ENCODE peak calls at places on chromosomes 13 and 19, in four cellular contexts. One of them, this sample, is unnamed.

GRCh38 chr19:1580957-1581356 is 11.7 kb downstream of the MBD3 start:
- DNase-seq in HepG2: no peak
- DNase-seq in GM12878: no peak
- DNase-seq in SK-N-SH: no peak
- DNase-seq in this sample: no peak

GRCh38 chr19:4673726-4674125 is 3.6 kb upstream of the MYDGF start:
- DNase-seq in HepG2: no peak
- DNase-seq in GM12878: no peak
- DNase-seq in SK-N-SH: no peak
- DNase-seq in this sample: no peak

GRCh38 chr13:42071667-42072419 is 23.4 kb downstream of the DGKH start:
- DNase-seq in HepG2: no peak
- DNase-seq in GM12878: no peak
- DNase-seq in SK-N-SH: no peak
- DNase-seq in this sample: peak; percentile 6

GRCh38 chr19:3224346-3225325 is at the start of gene CELF5:
- DNase-seq in HepG2: no peak
- DNase-seq in GM12878: no peak
- DNase-seq in SK-N-SH: peak; percentile 99
- DNase-seq in this sample: peak; percentile 35

GRCh38 chr19:8577247-8577646 is at the start of gene MYO1F:
- DNase-seq in HepG2: no peak
- DNase-seq in GM12878: no peak
- DNase-seq in SK-N-SH: no peak
- DNase-seq in this sample: no peak

GRCh38 chr19:58536852-58537798 is 6.7 kb upstream of the TRIM28 start:
- DNase-seq in HepG2: no peak
- DNase-seq in GM12878: no peak
- DNase-seq in SK-N-SH: no peak
- DNase-seq in this sample: no peak

GRCh38 chr19:15631817-15632216 is 8.9 kb upstream of the CYP4F3 start:
- DNase-seq in HepG2: peak; percentile 27
- DNase-seq in GM12878: peak; percentile 3
- DNase-seq in SK-N-SH: peak; percentile 47
- DNase-seq in this sample: no peak

GRCh38 chr13:32472194-32472621 is 44.3 kb upstream of the N4BP2L1 start:
- DNase-seq in HepG2: no peak
- DNase-seq in GM12878: peak; percentile 56
- DNase-seq in SK-N-SH: no peak
- DNase-seq in this sample: no peak

GRCh38 chr13:31242935-31243334 is 43.2 kb downstream of the B3GLCT start:
- DNase-seq in HepG2: no peak
- DNase-seq in GM12878: no peak
- DNase-seq in SK-N-SH: no peak
- DNase-seq in this sample: no peak

GRCh38 chr19:52237771-52238400 is 31.5 kb upstream of the ZNF766 start:
- DNase-seq in HepG2: peak; percentile 52
- DNase-seq in GM12878: peak; percentile 19
- DNase-seq in SK-N-SH: peak; percentile 44
- DNase-seq in this sample: peak; percentile 69

GRCh38 chr13:27298849-27299248 is 28.2 kb downstream of the RASL11A start:
- DNase-seq in HepG2: no peak
- DNase-seq in GM12878: no peak
- DNase-seq in SK-N-SH: no peak
- DNase-seq in this sample: no peak

GRCh38 chr19:5445667-5446066 is 9.6 kb upstream of the ZNRF4 start:
- DNase-seq in HepG2: no peak
- DNase-seq in GM12878: no peak
- DNase-seq in SK-N-SH: no peak
- DNase-seq in this sample: no peak

GRCh38 chr19:38134538-38135149 is 89.4 kb downstream of the DPF1 start:
- DNase-seq in HepG2: peak; percentile 38
- DNase-seq in GM12878: no peak
- DNase-seq in SK-N-SH: peak; percentile 65
- DNase-seq in this sample: peak; percentile 81

GRCh38 chr13:112871742-112872141 is 97.3 kb upstream of the MCF2L start:
- DNase-seq in HepG2: no peak
- DNase-seq in GM12878: no peak
- DNase-seq in SK-N-SH: no peak
- DNase-seq in this sample: no peak

GRCh38 chr13:84455143-84455905 is 573.0 kb upstream of the SLITRK1 start:
- DNase-seq in HepG2: peak; percentile 4
- DNase-seq in GM12878: no peak
- DNase-seq in SK-N-SH: peak; percentile 1
- DNase-seq in this sample: no peak

GRCh38 chr19:14979498-14980255 is at the start of gene SLC1A6:
- DNase-seq in HepG2: no peak
- DNase-seq in GM12878: no peak
- DNase-seq in SK-N-SH: peak; percentile 28
- DNase-seq in this sample: no peak

GRCh38 chr19:13269348-13269747 is 119.1 kb downstream of the IER2 start:
- DNase-seq in HepG2: no peak
- DNase-seq in GM12878: no peak
- DNase-seq in SK-N-SH: no peak
- DNase-seq in this sample: no peak

GRCh38 chr13:104936304-104936703 is 1599.2 kb downstream of the EFNB2 start:
- DNase-seq in HepG2: no peak
- DNase-seq in GM12878: no peak
- DNase-seq in SK-N-SH: no peak
- DNase-seq in this sample: no peak

GRCh38 chr13:30572859-30573275 is 44.9 kb upstream of the USPL1 start:
- DNase-seq in HepG2: peak; percentile 12
- DNase-seq in GM12878: peak; percentile 28
- DNase-seq in SK-N-SH: peak; percentile 15
- DNase-seq in this sample: peak; percentile 45

GRCh38 chr13:33752631-33753030 is 65.3 kb upstream of the RFC3 start:
- DNase-seq in HepG2: no peak
- DNase-seq in GM12878: no peak
- DNase-seq in SK-N-SH: no peak
- DNase-seq in this sample: no peak

GRCh38 chr19:44603201-44603945 is 10.0 kb upstream of the IGSF23 start:
- DNase-seq in HepG2: no peak
- DNase-seq in GM12878: no peak
- DNase-seq in SK-N-SH: no peak
- DNase-seq in this sample: no peak

GRCh38 chr19:3360494-3361383 is 5.6 kb upstream of the NFIC start:
- DNase-seq in HepG2: no peak
- DNase-seq in GM12878: no peak
- DNase-seq in SK-N-SH: peak; percentile 83
- DNase-seq in this sample: no peak

GRCh38 chr13:36666482-36667264 is 7.1 kb upstream of the SERTM1 start:
- DNase-seq in HepG2: no peak
- DNase-seq in GM12878: no peak
- DNase-seq in SK-N-SH: no peak
- DNase-seq in this sample: no peak

GRCh38 chr19:53849237-53849676 is 18.4 kb upstream of the MYADM start:
- DNase-seq in HepG2: no peak
- DNase-seq in GM12878: no peak
- DNase-seq in SK-N-SH: no peak
- DNase-seq in this sample: no peak

GRCh38 chr19:38319421-38320258 is at the start of gene KCNK6:
- DNase-seq in HepG2: no peak
- DNase-seq in GM12878: no peak
- DNase-seq in SK-N-SH: peak; percentile 72
- DNase-seq in this sample: peak; percentile 66

GRCh38 chr19:3123088-3123721 is 12.6 kb upstream of the GNA15 start:
- DNase-seq in HepG2: no peak
- DNase-seq in GM12878: no peak
- DNase-seq in SK-N-SH: no peak
- DNase-seq in this sample: no peak

GRCh38 chr19:9189538-9189937 is 10.8 kb downstream of the OR7D2 start:
- DNase-seq in HepG2: no peak
- DNase-seq in GM12878: no peak
- DNase-seq in SK-N-SH: no peak
- DNase-seq in this sample: no peak

GRCh38 chr19:17346109-17346671 is 8.8 kb downstream of the GTPBP3 start:
- DNase-seq in HepG2: peak; percentile 39
- DNase-seq in GM12878: peak; percentile 42
- DNase-seq in SK-N-SH: peak; percentile 89
- DNase-seq in this sample: peak; percentile 58

GRCh38 chr13:100362371-100362770 is 226.2 kb downstream of the GGACT start:
- DNase-seq in HepG2: no peak
- DNase-seq in GM12878: no peak
- DNase-seq in SK-N-SH: no peak
- DNase-seq in this sample: no peak

GRCh38 chr19:2255112-2255845 is 938 bp downstream of the JSRP1 start:
- DNase-seq in HepG2: no peak
- DNase-seq in GM12878: no peak
- DNase-seq in SK-N-SH: peak; percentile 78
- DNase-seq in this sample: no peak

GRCh38 chr19:33426621-33427475 is 53.3 kb downstream of the CEBPG start:
- DNase-seq in HepG2: no peak
- DNase-seq in GM12878: no peak
- DNase-seq in SK-N-SH: no peak
- DNase-seq in this sample: no peak

GRCh38 chr13:89380101-89380500 is 1708.9 kb downstream of the SLITRK5 start:
- DNase-seq in HepG2: peak; percentile 1
- DNase-seq in GM12878: no peak
- DNase-seq in SK-N-SH: no peak
- DNase-seq in this sample: peak; percentile 64

GRCh38 chr19:55453861-55454260 is 7.6 kb downstream of the ISOC2 start:
- DNase-seq in HepG2: no peak
- DNase-seq in GM12878: no peak
- DNase-seq in SK-N-SH: no peak
- DNase-seq in this sample: no peak

GRCh38 chr19:55452381-55453325 is 8.8 kb downstream of the ISOC2 start:
- DNase-seq in HepG2: peak; percentile 44
- DNase-seq in GM12878: no peak
- DNase-seq in SK-N-SH: peak; percentile 98
- DNase-seq in this sample: peak; percentile 80

GRCh38 chr19:55451522-55452380 is 8.7 kb upstream of the SHISA7 start:
- DNase-seq in HepG2: no peak
- DNase-seq in GM12878: no peak
- DNase-seq in SK-N-SH: peak; percentile 65
- DNase-seq in this sample: no peak

GRCh38 chr19:55449469-55449868 is 6.4 kb upstream of the SHISA7 start:
- DNase-seq in HepG2: no peak
- DNase-seq in GM12878: no peak
- DNase-seq in SK-N-SH: no peak
- DNase-seq in this sample: no peak

GRCh38 chr19:55451163-55451521 is 8.0 kb upstream of the SHISA7 start:
- DNase-seq in HepG2: no peak
- DNase-seq in GM12878: no peak
- DNase-seq in SK-N-SH: no peak
- DNase-seq in this sample: no peak
- H3K4me2 ChIP-seq in HepG2: no peak overlapping the region
- H3K4me2 ChIP-seq in GM12878: no peak overlapping the region
- H3K4me2 ChIP-seq in SK-N-SH: peak overlapping the region; percentile 68
- H3K4me2 ChIP-seq in this sample: peak overlapping the region; percentile 98

DNA sequence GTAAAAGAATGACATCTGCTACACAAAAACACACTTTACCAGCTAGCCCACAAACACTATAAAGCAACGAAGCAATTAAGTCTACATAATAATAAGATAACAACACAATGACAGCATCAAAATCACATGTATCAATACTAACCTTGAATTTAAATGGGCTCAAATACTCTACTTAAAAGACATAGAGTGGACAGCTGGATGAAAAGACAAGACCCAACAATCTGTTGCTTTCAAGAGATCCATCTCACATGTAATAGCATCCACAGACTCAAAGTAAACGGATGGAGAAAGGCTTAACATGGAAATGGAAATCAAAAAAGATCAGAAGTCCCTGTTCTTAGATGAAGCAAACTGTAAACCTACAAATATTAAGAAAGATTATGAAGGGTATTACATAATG is 2175.9 kb downstream of the PCDH9 start:
- DNase-seq in HepG2: no peak
- DNase-seq in GM12878: no peak
- DNase-seq in SK-N-SH: no peak
- DNase-seq in this sample: no peak
- TF ChIP-seq PBX3 in HepG2: no peak
- TF ChIP-seq PBX3 in GM12878: no peak
- TF ChIP-seq PBX3 in SK-N-SH: no peak
- TF ChIP-seq PBX3 in this sample: no peak

GRCh38 chr19:42111384-42111783 is 20.9 kb downstream of the POU2F2 start:
- DNase-seq in HepG2: no peak
- DNase-seq in GM12878: no peak
- DNase-seq in SK-N-SH: no peak
- DNase-seq in this sample: no peak

GRCh38 chr19:42113641-42114348 is 18.5 kb downstream of the POU2F2 start:
- DNase-seq in HepG2: peak; percentile 33
- DNase-seq in GM12878: peak; percentile 40
- DNase-seq in SK-N-SH: no peak
- DNase-seq in this sample: peak; percentile 97

GRCh38 chr19:42109896-42110295 is 22.4 kb downstream of the POU2F2 start:
- DNase-seq in HepG2: no peak
- DNase-seq in GM12878: no peak
- DNase-seq in SK-N-SH: no peak
- DNase-seq in this sample: no peak

GRCh38 chr19:42110658-42111057 is 21.6 kb downstream of the POU2F2 start:
- DNase-seq in HepG2: no peak
- DNase-seq in GM12878: no peak
- DNase-seq in SK-N-SH: no peak
- DNase-seq in this sample: no peak

GRCh38 chr19:42111811-42112210 is 20.4 kb downstream of the POU2F2 start:
- DNase-seq in HepG2: no peak
- DNase-seq in GM12878: no peak
- DNase-seq in SK-N-SH: no peak
- DNase-seq in this sample: no peak
- H3K4me2 ChIP-seq in HepG2: no peak overlapping the region
- H3K4me2 ChIP-seq in GM12878: no peak overlapping the region
- H3K4me2 ChIP-seq in SK-N-SH: peak overlapping the region; percentile 43
- H3K4me2 ChIP-seq in this sample: no peak overlapping the region

GRCh38 chr13:90928109-90928508 is 419.4 kb upstream of the MIR17HG start:
- DNase-seq in HepG2: no peak
- DNase-seq in GM12878: no peak
- DNase-seq in SK-N-SH: no peak
- DNase-seq in this sample: no peak

GRCh38 chr13:90926459-90926858 is 421.0 kb upstream of the MIR17HG start:
- DNase-seq in HepG2: no peak
- DNase-seq in GM12878: no peak
- DNase-seq in SK-N-SH: no peak
- DNase-seq in this sample: no peak
- TF ChIP-seq PBX3 in HepG2: no peak
- TF ChIP-seq PBX3 in GM12878: no peak
- TF ChIP-seq PBX3 in SK-N-SH: no peak
- TF ChIP-seq PBX3 in this sample: no peak